ENCODE peak calls at places on chromosomes 6 and 20, in eight cellular contexts. D, B, N, S, X, E, I and H are unnamed samples.

GRCh38 chr6:31114540-31114876 is at the start of gene PSORS1C1:
- DNase-seq in I (no peak), E (no peak), S (peak), N (peak), D (no peak), X (no peak), B (no peak), H (peak)

GRCh38 chr20:50393990-50394561 is 116.1 kb upstream of the PTPN1 start:
- DNase-seq in I (no peak), X (no peak), E (no peak), B (no peak), D (no peak), S (no peak), N (no peak), H (no peak)

GRCh38 chr20:48679603-48680002 is 148.2 kb downstream of the PREX1 start:
- DNase-seq in I (no peak), B (no peak), X (no peak), S (no peak), N (peak), E (no peak), D (no peak), H (no peak)

GRCh38 chr20:62355527-62356142 is 11.5 kb downstream of the LAMA5 start:
- DNase-seq in I (peak), D (no peak), B (no peak), N (peak), X (no peak), E (no peak), S (no peak), H (no peak)

GRCh38 chr20:8457978-8458377 is 325.9 kb downstream of the PLCB1 start:
- DNase-seq in X (no peak), B (no peak), D (no peak), E (no peak), I (no peak), S (no peak), N (no peak), H (no peak)

GRCh38 chr6:15741405-15741804 is 78.6 kb upstream of the DTNBP1 start:
- DNase-seq in B (no peak), D (no peak), S (no peak), N (no peak), E (no peak), X (no peak), I (no peak), H (no peak)

GRCh38 chr20:51440589-51440988 is 101.9 kb downstream of the NFATC2 start:
- DNase-seq in S (no peak), D (no peak), E (no peak), X (no peak), B (no peak), I (no peak), N (peak), H (no peak)

GRCh38 chr6:35736982-35737412 is at the start of gene ARMC12:
- DNase-seq in X (no peak), S (no peak), I (no peak), E (no peak), N (no peak), B (no peak), D (no peak), H (no peak)

GRCh38 chr20:58447733-58448391 is 58.8 kb downstream of the VAPB start:
- DNase-seq in N (peak), D (no peak), B (peak), E (peak), S (no peak), X (peak), I (peak), H (peak)

GRCh38 chr20:36312724-36313441 is 6.7 kb downstream of the DLGAP4 start:
- DNase-seq in X (no peak), E (no peak), D (no peak), N (no peak), S (no peak), I (no peak), B (no peak), H (no peak)

GRCh38 chr6:56688521-56688920 is 45.8 kb upstream of the DST start:
- DNase-seq in D (no peak), B (no peak), X (no peak), E (no peak), N (no peak), S (no peak), I (peak), H (no peak)

GRCh38 chr6:112931835-112932234 is 584.7 kb downstream of the RFPL4B start:
- DNase-seq in D (no peak), S (no peak), I (no peak), B (no peak), E (no peak), N (peak), X (no peak), H (no peak)

GRCh38 chr20:35954200-35954906 is at the start of gene SCAND1:
- DNase-seq in N (peak), X (peak), D (peak), I (peak), E (peak), S (peak), B (peak), H (peak)

GRCh38 chr6:166567107-166567506 is 19.4 kb downstream of the RAMACL start:
- DNase-seq in E (no peak), X (no peak), D (no peak), N (peak), S (peak), I (no peak), B (no peak), H (peak)

GRCh38 chr6:108492131-108492766 is 68.5 kb upstream of the FOXO3 start:
- DNase-seq in E (no peak), N (peak), I (peak), D (peak), B (peak), X (no peak), S (no peak), H (peak)

GRCh38 chr6:110658621-110659211 is 156.6 kb downstream of the CDK19 start:
- DNase-seq in X (no peak), N (no peak), S (no peak), B (no peak), I (no peak), E (no peak), D (no peak), H (no peak)

GRCh38 chr6:68778356-68779020 is 143.4 kb downstream of the ADGRB3 start:
- DNase-seq in I (peak), D (peak), N (peak), X (no peak), E (no peak), S (no peak), B (peak), H (peak)

GRCh38 chr6:64294034-64294433 is 658.4 kb downstream of the PHF3 start:
- DNase-seq in S (no peak), I (no peak), X (no peak), B (no peak), D (no peak), N (no peak), E (no peak), H (no peak)

GRCh38 chr6:27250277-27250954 is 2.9 kb downstream of the PRSS16 start:
- DNase-seq in B (no peak), D (peak), I (no peak), N (no peak), X (no peak), E (no peak), S (no peak), H (no peak)

GRCh38 chr6:98845201-98846020 is 11.0 kb downstream of the POU3F2 start:
- DNase-seq in X (peak), S (no peak), I (peak), E (peak), D (peak), N (peak), B (peak), H (peak)

GRCh38 chr6:73074175-73074574 is 151.1 kb downstream of the KHDC1L start:
- DNase-seq in D (no peak), S (peak), N (peak), E (no peak), X (no peak), I (no peak), B (no peak), H (peak)

GRCh38 chr6:163346529-163346961 is 68.0 kb upstream of the QKI start:
- DNase-seq in N (no peak), X (no peak), D (peak), I (peak), S (no peak), B (no peak), E (no peak), H (no peak)

GRCh38 chr6:170101281-170102035 is 189.4 kb downstream of the DLL1 start:
- DNase-seq in B (no peak), I (no peak), E (no peak), X (no peak), S (no peak), D (no peak), N (no peak), H (no peak)

GRCh38 chr6:146381486-146381885 is 162.1 kb upstream of the RAB32 start:
- DNase-seq in X (no peak), D (no peak), N (no peak), B (no peak), I (no peak), E (no peak), S (no peak), H (no peak)

GRCh38 chr6:38567436-38567835 is 72.3 kb downstream of the BTBD9 start:
- DNase-seq in X (no peak), D (peak), N (peak), E (no peak), I (peak), B (peak), S (peak), H (no peak)

GRCh38 chr6:142802124-142802523 is 142.9 kb downstream of the HIVEP2 start:
- DNase-seq in D (no peak), N (peak), I (no peak), X (peak), S (peak), B (peak), E (peak), H (peak)

GRCh38 chr20:61531553-61532345 is 279.7 kb downstream of the CDH4 start:
- DNase-seq in B (no peak), S (no peak), D (no peak), I (no peak), X (no peak), N (peak), E (no peak), H (no peak)

GRCh38 chr6:40809627-40810026 is 222.5 kb upstream of the LRFN2 start:
- DNase-seq in E (no peak), B (no peak), I (no peak), S (no peak), N (peak), X (no peak), D (no peak), H (no peak)

GRCh38 chr6:158213925-158214674 is 46.0 kb downstream of the GTF2H5 start:
- DNase-seq in E (peak), X (peak), S (peak), N (peak), I (peak), D (peak), B (peak), H (peak)

GRCh38 chr6:144675231-144675861 is 390.2 kb downstream of the UTRN start:
- DNase-seq in S (peak), I (peak), B (no peak), N (no peak), X (peak), D (no peak), E (peak), H (no peak)

GRCh38 chr6:5634525-5634924 is 372.2 kb downstream of the NRN1 start:
- DNase-seq in B (no peak), X (no peak), I (no peak), S (no peak), D (no peak), N (no peak), E (no peak), H (no peak)

GRCh38 chr20:17967595-17968365 is 814 bp downstream of the SNX5 start:
- DNase-seq in X (no peak), S (no peak), N (peak), B (peak), I (peak), E (no peak), D (no peak), H (peak)

GRCh38 chr6:110196874-110197273 is 16.6 kb downstream of the CDC40 start:
- DNase-seq in D (no peak), E (no peak), B (no peak), X (no peak), N (no peak), I (no peak), S (no peak), H (no peak)

GRCh38 chr20:53708129-53708968 is 114.7 kb upstream of the ZNF217 start:
- DNase-seq in D (no peak), B (no peak), I (no peak), X (peak), S (peak), N (peak), E (peak), H (no peak)

GRCh38 chr6:166439366-166440091 is 56.8 kb upstream of the MPC1 start:
- DNase-seq in D (peak), B (no peak), X (no peak), S (no peak), N (no peak), E (no peak), I (no peak), H (no peak)

GRCh38 chr20:20837574-20838021 is 125.2 kb upstream of the RALGAPA2 start:
- DNase-seq in S (no peak), B (peak), E (peak), D (peak), I (peak), N (peak), X (peak), H (no peak)

GRCh38 chr20:37989601-37990001 is 43.7 kb downstream of the TTI1 start:
- DNase-seq in B (peak), X (no peak), I (peak), S (no peak), D (no peak), N (no peak), E (no peak), H (no peak)

GRCh38 chr6:170378502-170378901 is 71.9 kb downstream of the FAM120B start:
- DNase-seq in N (no peak), E (no peak), D (no peak), S (no peak), X (no peak), B (no peak), I (no peak), H (no peak)